ENCODE peak calls at places on chromosome 18, in ten cellular contexts. D is ovary, W is GM12878, G is sigmoid colon, C is upper lobe of left lung, M is A549, X is tibial nerve, A is suprapubic skin, I is esophagus muscularis mucosa, R is HepG2. Q is an unnamed sample.

GRCh38 chr18:63603772-63604171 is 16.6 kb downstream of the SERPINB13 start:
- DNase-seq in D (no peak), W (peak; percentile 42), G (no peak), C (no peak), M (no peak), X (no peak), A (no peak), I (no peak), R (no peak), Q (no peak)

GRCh38 chr18:48993586-48993985 is 42.8 kb upstream of the SMAD7 start:
- DNase-seq in D (no peak), W (no peak), G (no peak), C (no peak), M (no peak), X (no peak), A (no peak), I (no peak), R (no peak), Q (no peak)

GRCh38 chr18:70827632-70828031 is 538.8 kb downstream of the SOCS6 start:
- DNase-seq in D (no peak), W (no peak), G (no peak), C (no peak), M (no peak), X (no peak), A (no peak), I (no peak), R (no peak), Q (no peak)

GRCh38 chr18:49813321-49814146 is at the start of gene ACAA2:
- DNase-seq in D (peak; percentile 94), W (peak; percentile 69), G (peak; percentile 95), C (peak; percentile 87), M (peak; percentile 35), X (peak; percentile 78), A (peak; percentile 93), I (peak; percentile 95), R (peak; percentile 63), Q (peak; percentile 89)

GRCh38 chr18:58396966-58397365 is 231.9 kb downstream of the ALPK2 start:
- DNase-seq in D (no peak), W (no peak), G (no peak), C (no peak), M (no peak), X (no peak), A (no peak), I (no peak), R (no peak), Q (no peak)

GRCh38 chr18:39053569-39053968 is 1488.0 kb upstream of the CELF4 start:
- DNase-seq in D (no peak), W (no peak), G (no peak), C (no peak), M (no peak), X (no peak), A (no peak), I (no peak), R (no peak), Q (no peak)

GRCh38 chr18:32530947-32531651 is 60.4 kb upstream of the GAREM1 start:
- DNase-seq in D (no peak), W (no peak), G (no peak), C (no peak), M (no peak), X (no peak), A (no peak), I (no peak), R (no peak), Q (no peak)

GRCh38 chr18:74194691-74195090 is 46.4 kb downstream of the TIMM21 start:
- DNase-seq in D (no peak), W (no peak), G (no peak), C (no peak), M (no peak), X (no peak), A (no peak), I (no peak), R (no peak), Q (no peak)

GRCh38 chr18:23967321-23968089 is 47.0 kb upstream of the TTC39C start:
- DNase-seq in D (no peak), W (peak; percentile 53), G (no peak), C (peak; percentile 29), M (no peak), X (no peak), A (no peak), I (peak; percentile 91), R (no peak), Q (no peak)

GRCh38 chr18:39840406-39840805 is 2114.6 kb upstream of the PIK3C3 start:
- DNase-seq in D (no peak), W (no peak), G (no peak), C (no peak), M (no peak), X (no peak), A (no peak), I (no peak), R (no peak), Q (no peak)

GRCh38 chr18:29594494-29594893 is 1417.6 kb upstream of the CDH2 start:
- DNase-seq in D (no peak), W (no peak), G (no peak), C (no peak), M (no peak), X (no peak), A (no peak), I (no peak), R (no peak), Q (no peak)

GRCh38 chr18:50009772-50010171 is 185.2 kb downstream of the MYO5B start:
- DNase-seq in D (no peak), W (peak; percentile 25), G (no peak), C (peak; percentile 66), M (peak; percentile 21), X (no peak), A (no peak), I (no peak), R (peak; percentile 49), Q (peak; percentile 65)

GRCh38 chr18:25298853-25299274 is 53.1 kb downstream of the ZNF521 start:
- DNase-seq in D (no peak), W (no peak), G (no peak), C (peak; percentile 27), M (no peak), X (no peak), A (no peak), I (no peak), R (no peak), Q (no peak)

DNA sequence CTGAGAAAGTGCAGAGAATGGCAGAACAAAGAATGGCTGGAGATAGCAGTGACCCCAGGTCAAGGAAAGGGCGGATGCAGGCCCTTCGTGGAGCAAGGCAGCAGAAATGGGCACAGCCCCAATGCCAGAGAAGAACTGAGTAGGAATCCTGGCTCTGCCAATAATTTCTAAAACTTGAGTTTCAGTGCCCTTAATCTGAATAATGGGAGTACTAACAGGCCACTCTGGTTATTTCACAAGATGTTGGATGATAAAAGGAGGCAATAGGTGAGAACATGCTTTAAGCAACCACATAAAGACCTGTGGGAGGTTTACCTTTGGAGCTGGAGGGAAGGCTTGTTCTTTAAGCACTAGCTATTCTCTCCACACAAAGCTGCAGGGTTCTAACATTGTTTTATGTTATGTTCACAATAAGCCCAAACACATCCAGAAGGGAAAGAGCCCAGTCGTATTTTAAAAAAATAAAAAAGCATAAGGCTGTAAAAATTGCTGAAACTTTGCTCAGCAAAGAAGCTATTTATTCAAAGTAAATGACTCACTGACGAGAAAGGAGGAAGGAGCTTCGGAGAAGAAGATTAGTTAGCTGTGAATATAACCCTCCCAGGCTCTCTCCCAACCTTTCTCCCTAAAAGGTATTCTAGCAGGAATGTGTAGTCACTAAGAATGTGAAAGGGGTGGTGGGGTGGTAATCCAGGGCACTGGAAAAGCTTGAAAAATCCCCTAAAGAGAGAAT is 470.2 kb downstream of the TXNL1 start:
- DNase-seq in D (peak; percentile 83), W (no peak), G (no peak), C (no peak), M (no peak), X (no peak), A (no peak), I (no peak), R (no peak), Q (no peak)
- TF ChIP-seq EP300 in D (no peak), W (no peak), G (no peak), C (no peak), M (no peak), X (no peak), A (no peak), I (no peak), R (no peak), Q (no peak)

GRCh38 chr18:69233465-69234054 is 167.1 kb upstream of the DOK6 start:
- DNase-seq in D (no peak), W (no peak), G (no peak), C (no peak), M (no peak), X (no peak), A (no peak), I (no peak), R (no peak), Q (no peak)
- TF ChIP-seq EP300 in D (no peak), W (no peak), G (no peak), C (no peak), M (no peak), X (no peak), A (no peak), I (no peak), R (no peak), Q (no peak)

DNA sequence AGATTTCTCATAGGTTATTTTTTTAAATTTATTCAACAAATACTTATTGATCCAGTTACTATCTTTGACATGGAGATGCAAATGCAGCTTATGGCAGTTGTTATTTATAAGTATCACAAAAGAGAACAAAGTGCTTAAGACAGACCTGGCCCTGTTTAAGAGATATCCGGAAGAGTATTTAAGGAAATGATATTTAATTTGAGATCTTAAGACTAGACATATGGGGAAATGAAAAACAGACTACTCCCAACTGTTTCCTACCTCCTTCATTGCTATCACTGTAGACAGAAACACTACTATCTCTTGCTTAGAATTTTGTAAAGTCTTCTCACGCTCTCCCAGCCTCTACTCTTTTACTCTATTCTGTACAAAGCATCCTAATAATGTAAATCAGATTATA is 36.0 kb downstream of the RPRD1A start:
- DNase-seq in D (no peak), W (no peak), G (no peak), C (no peak), M (no peak), X (no peak), A (no peak), I (no peak), R (no peak), Q (no peak)
- TF ChIP-seq EP300 in D (no peak), W (no peak), G (no peak), C (no peak), M (no peak), X (no peak), A (no peak), I (no peak), R (no peak), Q (no peak)

DNA sequence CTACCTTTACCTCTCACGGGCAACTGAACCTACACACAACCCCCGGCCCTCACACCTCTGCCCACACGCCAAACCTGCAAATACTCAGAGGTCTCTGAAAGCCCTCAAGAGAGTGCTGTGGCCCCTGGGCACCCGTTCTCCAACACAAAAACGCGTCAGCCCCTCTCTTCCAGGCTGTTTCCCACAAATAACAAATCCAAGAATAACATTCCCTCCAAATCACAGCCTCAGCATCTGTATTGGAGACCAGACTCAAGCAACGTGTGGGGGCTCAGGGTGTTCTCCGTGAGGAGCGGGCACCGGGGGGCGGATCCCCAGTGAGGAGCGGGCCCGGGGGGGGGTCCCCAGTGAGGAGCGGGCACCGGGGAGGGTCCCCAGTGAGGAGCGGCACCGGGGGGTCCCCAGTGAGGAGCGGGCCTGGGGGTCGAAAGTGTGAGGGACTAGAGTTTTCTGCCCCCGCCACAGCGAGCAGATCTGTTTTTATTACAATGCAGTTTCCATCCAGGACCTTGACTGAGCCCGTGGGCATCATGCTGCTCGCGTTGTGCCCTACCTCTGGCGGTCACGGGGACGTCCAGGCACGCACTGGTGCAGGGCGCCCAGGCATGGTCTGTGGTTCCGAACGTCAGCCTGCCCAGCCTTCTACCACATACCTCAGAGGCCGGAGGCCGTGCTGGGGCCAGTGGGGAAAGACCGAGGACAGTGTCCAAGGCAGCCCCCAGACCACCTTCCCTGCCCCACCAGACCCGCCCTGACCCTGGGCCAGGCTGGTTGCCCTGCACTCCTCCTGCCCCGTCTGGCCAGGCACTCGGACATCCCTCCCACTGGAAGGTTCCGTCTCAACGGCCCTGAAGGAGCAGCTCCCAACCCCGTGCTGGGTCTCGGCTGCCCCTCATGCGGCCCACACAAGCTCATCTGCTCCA is 33.1 kb downstream of the SLC66A2 start:
- DNase-seq in D (peak; percentile 25), W (no peak), G (peak; percentile 37), C (no peak), M (no peak), X (no peak), A (peak; percentile 77), I (no peak), R (no peak), Q (peak; percentile 20)
- TF ChIP-seq EP300 in D (no peak), W (no peak), G (no peak), C (no peak), M (no peak), X (no peak), A (no peak), I (no peak), R (no peak), Q (no peak)

Q was measured in stomach.